ENCODE peak calls at places on chromosome 13, in seven cellular contexts. P is RWPE1, H is heart right ventricle, U is CD14-positive monocyte, F is HCT116, T is progenitor cell of endocrine pancreas, L is ovary. W is an unnamed sample.

GRCh38 chr13:77002590-77003190 is 10.8 kb downstream of the CLN5 start:
- DNase-seq in H (no peak), F (peak), U (no peak), P (peak), T (no peak), L (no peak), W (peak)

GRCh38 chr13:61362522-61362921 is 53.1 kb downstream of the PCDH20 start:
- DNase-seq in P (no peak), T (no peak), H (no peak), F (no peak), U (no peak), L (no peak), W (no peak)

GRCh38 chr13:41356788-41357187 is 45.7 kb downstream of the NAA16 start:
- DNase-seq in F (no peak), L (no peak), U (no peak), P (no peak), T (no peak), H (no peak), W (no peak)

GRCh38 chr13:44417446-44417845 is 43.8 kb downstream of the SERP2 start:
- DNase-seq in L (no peak), T (no peak), H (no peak), P (no peak), U (no peak), F (no peak), W (no peak)

GRCh38 chr13:37306778-37307544 is 201.5 kb upstream of the CSNK1A1L start:
- DNase-seq in L (no peak), H (no peak), P (peak), F (no peak), T (no peak), U (no peak), W (peak)

GRCh38 chr13:99981115-99982020 is at the start of gene ZIC2:
- DNase-seq in U (no peak), H (no peak), L (no peak), F (peak), P (no peak), T (no peak), W (peak)

GRCh38 chr13:76663941-76664340 is 222.3 kb downstream of the KCTD12 start:
- DNase-seq in F (no peak), U (no peak), T (no peak), L (no peak), H (no peak), P (no peak), W (peak)

GRCh38 chr13:96091164-96091931 is 1.4 kb downstream of the HS6ST3 start:
- DNase-seq in P (no peak), T (peak), H (peak), U (peak), L (no peak), F (no peak), W (no peak)

GRCh38 chr13:51769455-51770127 is 34.4 kb downstream of the DHRS12 start:
- DNase-seq in H (no peak), T (no peak), P (no peak), L (peak), U (no peak), F (no peak), W (peak)

GRCh38 chr13:32426981-32427851 is 714 bp downstream of the N4BP2L1 start:
- DNase-seq in L (peak), P (no peak), T (peak), U (no peak), H (peak), F (no peak), W (no peak)

GRCh38 chr13:109119886-109120285 is 490.5 kb downstream of the MYO16 start:
- DNase-seq in L (no peak), P (no peak), U (no peak), T (no peak), H (no peak), F (no peak), W (no peak)

GRCh38 chr13:112510002-112510780 is 77.8 kb downstream of the TUBGCP3 start:
- DNase-seq in L (no peak), T (no peak), P (peak), F (peak), H (peak), U (no peak), W (peak)

GRCh38 chr13:52738719-52739467 is 727 bp downstream of the CNMD start:
- DNase-seq in L (no peak), H (peak), U (no peak), F (no peak), P (no peak), T (peak), W (no peak)

GRCh38 chr13:42355118-42355840 is 83.3 kb downstream of the AKAP11 start:
- DNase-seq in U (no peak), L (no peak), P (no peak), F (no peak), T (no peak), H (no peak), W (no peak)

GRCh38 chr13:80654638-80655249 is 313.8 kb upstream of the SPRY2 start:
- DNase-seq in U (no peak), P (no peak), F (no peak), H (no peak), T (no peak), L (no peak), W (no peak)

GRCh38 chr13:72920097-72920496 is 138.2 kb downstream of the PIBF1 start:
- DNase-seq in F (no peak), P (no peak), U (no peak), L (no peak), H (peak), T (no peak), W (peak)

GRCh38 chr13:78971355-78971754 is 312.4 kb upstream of the OBI1 start:
- DNase-seq in L (no peak), U (no peak), H (no peak), T (no peak), F (no peak), P (no peak), W (no peak)

GRCh38 chr13:27194895-27195764 is 23.5 kb upstream of the USP12 start:
- DNase-seq in T (no peak), U (no peak), L (no peak), H (no peak), F (peak), P (peak), W (peak)
- TF ChIP-seq CTCF in T (no peak), U (no peak), L (no peak), H (no peak), F (peak), P (no peak), W (no peak)

DNA sequence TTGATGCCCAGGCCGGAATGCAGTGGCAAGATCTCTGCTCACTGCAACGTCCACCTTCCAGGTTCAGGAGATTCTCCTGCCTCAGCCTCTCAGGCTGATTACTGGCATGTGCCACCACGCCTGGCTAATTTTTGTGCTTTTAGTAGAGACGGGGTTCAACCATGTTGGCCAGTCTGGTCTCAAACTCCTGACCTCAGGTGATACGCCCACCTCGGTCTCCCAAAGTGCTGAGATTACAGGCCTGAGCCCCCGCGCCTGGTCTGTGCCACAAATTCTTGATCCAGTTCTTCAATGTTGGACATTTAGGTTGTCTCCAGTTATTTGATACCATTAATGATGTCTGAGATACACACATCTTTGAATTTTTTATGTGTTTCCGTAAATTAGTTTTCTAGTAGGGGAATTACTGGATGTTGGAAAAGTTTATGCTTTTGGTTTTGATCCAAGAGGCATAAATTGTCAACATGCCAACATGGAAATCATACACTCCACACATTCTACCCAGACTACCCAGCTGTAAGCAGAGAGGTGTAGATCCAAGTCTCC is 525 bp upstream of the COG3 start:
- DNase-seq in U (no peak), L (no peak), H (peak), T (no peak), F (no peak), P (no peak), W (no peak)
- TF ChIP-seq CTCF in U (no peak), L (peak), H (peak), T (no peak), F (no peak), P (peak), W (no peak)

GRCh38 chr13:25466880-25467279 is 95.1 kb downstream of the ATP8A2 start:
- DNase-seq in T (no peak), H (no peak), F (no peak), U (no peak), P (no peak), L (no peak), W (no peak)
- TF ChIP-seq CTCF in T (no peak), H (no peak), F (no peak), U (no peak), P (no peak), L (no peak), W (no peak)

GRCh38 chr13:97659602-97660001 is 225.6 kb downstream of the RAP2A start:
- DNase-seq in U (no peak), P (no peak), F (no peak), L (no peak), H (peak), T (no peak), W (no peak)
- TF ChIP-seq CTCF in U (no peak), P (no peak), F (peak), L (no peak), H (peak), T (peak), W (no peak)

GRCh38 chr13:22195726-22196125 is 524.9 kb downstream of the FGF9 start:
- DNase-seq in U (no peak), L (no peak), P (no peak), F (no peak), T (no peak), H (no peak), W (no peak)
- TF ChIP-seq CTCF in U (no peak), L (no peak), P (no peak), F (no peak), T (no peak), H (no peak), W (no peak)

GRCh38 chr13:39058040-39058439 is 19.8 kb downstream of the NHLRC3 start:
- DNase-seq in P (no peak), T (no peak), H (no peak), L (no peak), F (no peak), U (no peak), W (no peak)
- TF ChIP-seq CTCF in P (no peak), T (no peak), H (no peak), L (no peak), F (no peak), U (no peak), W (no peak)

GRCh38 chr13:59547950-59548349 is 615.8 kb downstream of the DIAPH3 start:
- DNase-seq in T (no peak), U (no peak), F (no peak), L (no peak), H (no peak), P (no peak), W (no peak)
- TF ChIP-seq CTCF in T (no peak), U (no peak), F (peak), L (no peak), H (no peak), P (no peak), W (no peak)

DNA sequence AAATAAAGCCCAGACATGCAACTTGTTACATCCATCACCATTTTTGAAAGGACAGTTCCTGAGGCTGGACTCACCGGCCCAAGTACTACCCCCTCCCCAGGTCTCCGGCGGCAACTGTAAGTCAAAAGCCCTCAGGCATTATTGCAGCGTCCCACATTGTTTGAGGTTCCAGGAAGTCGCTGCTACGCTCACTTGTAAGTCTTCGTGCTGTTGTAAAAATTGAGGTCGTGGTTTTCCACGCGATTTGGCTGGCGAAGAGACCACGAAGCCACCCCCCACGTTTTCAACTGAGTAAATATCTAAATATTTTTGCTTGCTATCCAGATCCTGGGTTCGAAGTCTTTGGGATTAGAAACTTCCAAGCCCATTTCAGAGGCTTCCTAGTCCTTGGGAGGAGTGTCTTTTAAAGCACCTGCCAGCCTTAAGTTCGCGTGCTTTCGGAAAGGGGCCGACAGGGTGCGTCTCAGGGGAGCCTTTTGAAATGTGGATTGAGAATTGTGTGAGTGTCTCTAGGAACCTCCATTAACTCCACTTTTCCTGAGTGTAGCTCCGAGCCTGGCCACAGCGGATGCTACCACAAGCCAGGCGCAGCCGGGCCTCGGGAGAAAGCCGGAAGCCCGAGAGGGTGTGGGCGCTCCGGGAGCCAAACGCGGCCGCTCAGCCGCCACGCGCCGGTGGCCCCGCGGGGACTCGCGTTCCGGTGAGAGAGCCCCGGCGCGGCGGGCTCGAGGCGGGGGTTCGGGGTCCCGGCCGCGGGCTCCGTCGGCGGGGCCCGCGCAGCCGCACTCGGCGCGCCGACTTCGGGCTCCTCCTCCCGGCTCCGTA is at the start of gene FNDC3A:
- DNase-seq in T (peak), U (peak), L (peak), H (peak), P (peak), F (peak), W (peak)
- TF ChIP-seq CTCF in T (peak), U (peak), L (no peak), H (no peak), P (no peak), F (no peak), W (no peak)

GRCh38 chr13:25232937-25233515 is 54.3 kb downstream of the MTMR6 start:
- DNase-seq in T (no peak), U (no peak), P (peak), L (no peak), F (peak), H (no peak), W (peak)
- TF ChIP-seq CTCF in T (peak), U (peak), P (peak), L (no peak), F (peak), H (peak), W (peak)

W was measured in MCF 10A.